ENCODE peak calls at places on chromosomes 6 and 20, in nine cellular contexts. Z, R, U, L, Q, X, F, V and P are unnamed samples.
A peak's percentile ranks its signal among the peaks of the same experiment; 100 is the strongest.

GRCh38 chr6:45584127-45584526 is 206.4 kb upstream of the SUPT3H start:
- DNase-seq in Z (no peak), R (no peak), U (no peak), L (no peak), Q (no peak), X (no peak), F (no peak), V (no peak), P (no peak)

GRCh38 chr20:8151371-8151770 is 19.3 kb downstream of the PLCB1 start:
- DNase-seq in Z (no peak), R (no peak), U (no peak), L (no peak), Q (no peak), X (no peak), F (peak; percentile 14), V (no peak), P (no peak)

GRCh38 chr6:38755874-38756273 is 40.8 kb downstream of the DNAH8 start:
- DNase-seq in Z (no peak), R (no peak), U (peak; percentile 19), L (no peak), Q (no peak), X (no peak), F (no peak), V (peak; percentile 56), P (peak; percentile 98)

GRCh38 chr20:48571945-48572589 is 255.7 kb downstream of the PREX1 start:
- DNase-seq in Z (no peak), R (no peak), U (no peak), L (no peak), Q (no peak), X (no peak), F (no peak), V (no peak), P (no peak)

GRCh38 chr20:58691773-58692578 is 624 bp upstream of the NPEPL1 start:
- DNase-seq in Z (no peak), R (no peak), U (peak; percentile 17), L (no peak), Q (no peak), X (no peak), F (peak; percentile 85), V (no peak), P (peak; percentile 27)

GRCh38 chr6:33390767-33391277 is 801 bp upstream of the KIFC1 start:
- DNase-seq in Z (no peak), R (no peak), U (no peak), L (no peak), Q (no peak), X (no peak), F (no peak), V (peak; percentile 39), P (no peak)

GRCh38 chr6:152206072-152206818 is 398.8 kb downstream of the ESR1 start:
- DNase-seq in Z (peak; percentile 20), R (peak; percentile 47), U (peak; percentile 37), L (no peak), Q (no peak), X (peak; percentile 17), F (peak; percentile 42), V (no peak), P (peak; percentile 16)

GRCh38 chr20:5845686-5846651 is 95.8 kb downstream of the SHLD1 start:
- DNase-seq in Z (no peak), R (no peak), U (peak; percentile 21), L (no peak), Q (no peak), X (peak; percentile 45), F (peak; percentile 72), V (peak; percentile 66), P (peak; percentile 25)

GRCh38 chr6:19837511-19838441 is 606 bp downstream of the ID4 start:
- DNase-seq in Z (no peak), R (peak; percentile 35), U (peak; percentile 40), L (no peak), Q (peak; percentile 76), X (peak; percentile 28), F (no peak), V (no peak), P (no peak)

GRCh38 chr6:129853996-129854711 is 7.0 kb downstream of the TMEM244 start:
- DNase-seq in Z (no peak), R (no peak), U (peak; percentile 85), L (no peak), Q (no peak), X (peak; percentile 71), F (peak; percentile 77), V (peak; percentile 57), P (peak; percentile 76)

GRCh38 chr20:37807491-37807890 is 95.4 kb upstream of the VSTM2L start:
- DNase-seq in Z (no peak), R (no peak), U (no peak), L (no peak), Q (no peak), X (no peak), F (no peak), V (no peak), P (no peak)

GRCh38 chr6:35723587-35723986 is 13.2 kb upstream of the ARMC12 start:
- DNase-seq in Z (no peak), R (no peak), U (no peak), L (no peak), Q (no peak), X (no peak), F (no peak), V (no peak), P (no peak)

GRCh38 chr6:15400572-15401004 is 154.7 kb downstream of the JARID2 start:
- DNase-seq in Z (no peak), R (peak; percentile 37), U (no peak), L (peak; percentile 62), Q (no peak), X (no peak), F (no peak), V (no peak), P (no peak)

GRCh38 chr6:52900536-52900935 is 9.0 kb downstream of the GSTA3 start:
- DNase-seq in Z (no peak), R (no peak), U (no peak), L (no peak), Q (no peak), X (no peak), F (no peak), V (no peak), P (no peak)

GRCh38 chr6:21748343-21749063 is 155.0 kb downstream of the SOX4 start:
- DNase-seq in Z (no peak), R (peak; percentile 38), U (no peak), L (no peak), Q (no peak), X (no peak), F (peak; percentile 71), V (peak; percentile 86), P (peak; percentile 80)

GRCh38 chr6:135167617-135168016 is 13.5 kb upstream of the MYB start:
- DNase-seq in Z (no peak), R (no peak), U (no peak), L (no peak), Q (no peak), X (no peak), F (no peak), V (no peak), P (no peak)

GRCh38 chr6:116764961-116765841 is at the start of gene FAM162B:
- DNase-seq in Z (no peak), R (peak; percentile 70), U (peak; percentile 73), L (peak; percentile 4), Q (peak; percentile 72), X (no peak), F (peak; percentile 25), V (no peak), P (no peak)

GRCh38 chr6:190596-191395 is 101.5 kb upstream of the DUSP22 start:
- DNase-seq in Z (no peak), R (peak; percentile 31), U (no peak), L (no peak), Q (no peak), X (no peak), F (no peak), V (no peak), P (peak; percentile 19)

GRCh38 chr20:37406010-37406998 is 60.4 kb downstream of the SRC start:
- DNase-seq in Z (no peak), R (peak; percentile 92), U (peak; percentile 67), L (no peak), Q (no peak), X (no peak), F (no peak), V (no peak), P (peak; percentile 17)

GRCh38 chr6:35080821-35081425 is 60.2 kb downstream of the TCP11 start:
- DNase-seq in Z (no peak), R (no peak), U (no peak), L (no peak), Q (no peak), X (no peak), F (no peak), V (no peak), P (no peak)

GRCh38 chr20:403582-403957 is 4.5 kb upstream of the RBCK1 start:
- DNase-seq in Z (no peak), R (no peak), U (no peak), L (no peak), Q (no peak), X (no peak), F (no peak), V (no peak), P (no peak)

GRCh38 chr20:32702706-32703425 is 29.1 kb upstream of the C20orf203 start:
- DNase-seq in Z (no peak), R (peak; percentile 28), U (no peak), L (no peak), Q (no peak), X (no peak), F (no peak), V (no peak), P (no peak)

GRCh38 chr20:4304601-4305000 is 289.2 kb upstream of the RNF24 start:
- DNase-seq in Z (no peak), R (no peak), U (no peak), L (peak; percentile 8), Q (no peak), X (no peak), F (no peak), V (no peak), P (no peak)

GRCh38 chr6:150395388-150396009 is 26.7 kb downstream of the IYD start:
- DNase-seq in Z (peak; percentile 17), R (peak; percentile 75), U (peak; percentile 67), L (peak; percentile 34), Q (no peak), X (peak; percentile 52), F (peak; percentile 58), V (peak; percentile 60), P (peak; percentile 68)

GRCh38 chr6:98824907-98825601 is 9.3 kb upstream of the POU3F2 start:
- DNase-seq in Z (no peak), R (peak; percentile 52), U (no peak), L (no peak), Q (no peak), X (no peak), F (no peak), V (no peak), P (no peak)

GRCh38 chr6:134938896-134939295 is 11.0 kb downstream of the ALDH8A1 start:
- DNase-seq in Z (peak; percentile 73), R (no peak), U (peak; percentile 39), L (no peak), Q (no peak), X (no peak), F (no peak), V (no peak), P (peak; percentile 7)